ENCODE peak calls at places on chromosome 10, in nine cellular contexts. A, L, J, Z, P, N, D, B and T are unnamed samples.
A peak's percentile ranks its signal among the peaks of the same experiment; 100 is the strongest.

GRCh38 chr10:97546441-97547340 is 25.9 kb upstream of the ANKRD2 start:
- DNase-seq in J (no peak), B (no peak), N (no peak), Z (no peak), P (no peak), A (no peak), L (peak; percentile 32), D (no peak), T (no peak)

GRCh38 chr10:3813986-3814831 is 29.2 kb upstream of the KLF6 start:
- DNase-seq in B (no peak), Z (no peak), N (no peak), P (no peak), J (no peak), L (no peak), D (peak; percentile 28), A (no peak), T (no peak)

GRCh38 chr10:89414146-89414878 is at the start of gene IFIT5:
- DNase-seq in L (peak; percentile 80), D (peak; percentile 79), J (peak; percentile 66), B (peak; percentile 52), Z (peak; percentile 77), A (peak; percentile 82), N (peak; percentile 39), P (peak; percentile 67), T (peak; percentile 72)

GRCh38 chr10:112202561-112203241 is 19.1 kb upstream of the GPAM start:
- DNase-seq in N (no peak), Z (peak; percentile 44), L (no peak), P (no peak), D (no peak), B (no peak), A (no peak), J (no peak), T (no peak)

GRCh38 chr10:132588301-132589013 is 50.9 kb downstream of the INPP5A start:
- DNase-seq in N (peak; percentile 97), A (no peak), J (no peak), P (peak; percentile 82), Z (no peak), D (peak; percentile 79), L (peak; percentile 92), B (no peak), T (no peak)

GRCh38 chr10:119007211-119007574 is 22.3 kb upstream of the NANOS1 start:
- DNase-seq in Z (no peak), A (no peak), J (no peak), N (no peak), P (no peak), L (no peak), D (no peak), B (peak; percentile 11), T (no peak)

GRCh38 chr10:122007415-122007814 is 18.5 kb downstream of the TACC2 start:
- DNase-seq in N (no peak), J (no peak), D (no peak), L (no peak), A (no peak), P (no peak), Z (no peak), B (no peak), T (no peak)

GRCh38 chr10:1434202-1434601 is 303.1 kb downstream of the ADARB2 start:
- DNase-seq in P (no peak), N (no peak), B (no peak), A (no peak), D (no peak), Z (no peak), L (no peak), J (no peak), T (no peak)

GRCh38 chr10:6039711-6040110 is 22.5 kb downstream of the IL2RA start:
- DNase-seq in B (no peak), N (no peak), D (no peak), P (no peak), Z (no peak), L (no peak), A (no peak), J (peak; percentile 6), T (no peak)

GRCh38 chr10:119542357-119542989 is at the start of gene RGS10:
- DNase-seq in A (peak; percentile 84), J (peak; percentile 84), N (peak; percentile 86), P (peak; percentile 69), L (peak; percentile 35), Z (peak; percentile 89), D (peak; percentile 57), B (no peak), T (peak; percentile 88)

GRCh38 chr10:26960308-26960707 is 99.5 kb upstream of the ABI1 start:
- DNase-seq in D (no peak), N (no peak), B (no peak), J (no peak), P (no peak), Z (no peak), A (no peak), L (no peak), T (no peak)

GRCh38 chr10:63799511-63799910 is 278.3 kb downstream of the REEP3 start:
- DNase-seq in N (no peak), P (no peak), A (no peak), J (no peak), B (no peak), D (no peak), Z (no peak), L (no peak), T (no peak)

GRCh38 chr10:28130267-28130666 is 131.4 kb upstream of the ODAD2 start:
- DNase-seq in A (no peak), B (no peak), P (no peak), Z (no peak), N (no peak), J (no peak), D (no peak), L (peak; percentile 79), T (no peak)

GRCh38 chr10:392705-393037 is 257.4 kb downstream of the ZMYND11 start:
- DNase-seq in P (no peak), Z (no peak), B (no peak), L (no peak), A (no peak), D (no peak), J (no peak), N (no peak), T (no peak)

GRCh38 chr10:94274142-94274787 is 88.5 kb downstream of the NOC3L start:
- DNase-seq in L (no peak), Z (no peak), B (no peak), J (no peak), N (no peak), A (no peak), P (no peak), D (no peak), T (no peak)

GRCh38 chr10:98357208-98357836 is 57.7 kb downstream of the PYROXD2 start:
- DNase-seq in A (no peak), D (no peak), J (no peak), P (no peak), L (no peak), B (no peak), Z (no peak), N (no peak), T (no peak)

GRCh38 chr10:60441515-60441914 is 51.8 kb upstream of the ANK3 start:
- DNase-seq in B (peak; percentile 21), L (peak; percentile 32), D (no peak), J (no peak), A (no peak), Z (no peak), N (no peak), P (no peak), T (no peak)

GRCh38 chr10:131494451-131494850 is 182.9 kb upstream of the TCERG1L start:
- DNase-seq in Z (no peak), B (no peak), N (no peak), L (no peak), J (no peak), A (no peak), P (no peak), D (no peak), T (no peak)

GRCh38 chr10:132961-133898 is 2.0 kb upstream of the ZMYND11 start:
- DNase-seq in P (no peak), A (no peak), N (no peak), Z (no peak), D (no peak), L (peak; percentile 45), J (no peak), B (no peak), T (no peak)

GRCh38 chr10:69578508-69578991 is 5.3 kb upstream of the NEUROG3 start:
- DNase-seq in N (no peak), J (no peak), B (no peak), L (no peak), A (no peak), Z (no peak), P (no peak), D (no peak), T (no peak)

GRCh38 chr10:11824825-11825224 is 1.7 kb downstream of the PROSER2 start:
- DNase-seq in N (no peak), J (no peak), D (no peak), Z (no peak), P (no peak), L (no peak), A (no peak), B (no peak), T (no peak)

GRCh38 chr10:131977323-131978096 is 4.2 kb downstream of the BNIP3 start:
- DNase-seq in A (no peak), P (no peak), B (no peak), L (no peak), J (no peak), N (no peak), Z (no peak), D (no peak), T (no peak)

GRCh38 chr10:81108516-81109199 is 571.0 kb downstream of the SH2D4B start:
- DNase-seq in A (no peak), L (no peak), J (no peak), D (no peak), N (peak; percentile 47), B (no peak), P (no peak), Z (peak; percentile 57), T (no peak)

GRCh38 chr10:30842185-30842584 is 189.5 kb downstream of the ZNF438 start:
- DNase-seq in A (no peak), Z (no peak), P (no peak), L (no peak), N (no peak), B (no peak), J (no peak), D (no peak), T (no peak)

GRCh38 chr10:124740374-124741280 is 3.6 kb downstream of the FAM53B start:
- DNase-seq in J (no peak), Z (peak; percentile 65), D (no peak), B (no peak), A (no peak), L (peak; percentile 80), N (peak; percentile 84), P (peak; percentile 37), T (no peak)